ENCODE peak calls at places on chromosomes 11 and 22, in seven cellular contexts. One of them, this sample, is unnamed.

GRCh38 chr11:64100345-64100744 is 64.6 kb downstream of the FLRT1 start:
- DNase-seq in OCI-LY7: peak; percentile 84
- DNase-seq in upper lobe of right lung: no peak
- DNase-seq in tibial nerve: no peak
- DNase-seq in thoracic aorta: no peak
- DNase-seq in neuronal stem cell: no peak
- DNase-seq in K562: peak; percentile 67
- DNase-seq in this sample: no peak

GRCh38 chr11:10603721-10604297 is 35.3 kb upstream of the LYVE1 start:
- DNase-seq in OCI-LY7: no peak
- DNase-seq in upper lobe of right lung: no peak
- DNase-seq in tibial nerve: no peak
- DNase-seq in thoracic aorta: no peak
- DNase-seq in neuronal stem cell: no peak
- DNase-seq in K562: no peak
- DNase-seq in this sample: no peak

GRCh38 chr11:45485070-45485716 is 180.2 kb downstream of the CHST1 start:
- DNase-seq in OCI-LY7: no peak
- DNase-seq in upper lobe of right lung: no peak
- DNase-seq in tibial nerve: no peak
- DNase-seq in thoracic aorta: no peak
- DNase-seq in neuronal stem cell: no peak
- DNase-seq in K562: no peak
- DNase-seq in this sample: no peak

GRCh38 chr11:128937480-128937879 is 5.2 kb downstream of the TP53AIP1 start:
- DNase-seq in OCI-LY7: no peak
- DNase-seq in upper lobe of right lung: no peak
- DNase-seq in tibial nerve: no peak
- DNase-seq in thoracic aorta: no peak
- DNase-seq in neuronal stem cell: no peak
- DNase-seq in K562: no peak
- DNase-seq in this sample: no peak

GRCh38 chr11:94954753-94955152 is 18.6 kb downstream of the CWC15 start:
- DNase-seq in OCI-LY7: no peak
- DNase-seq in upper lobe of right lung: no peak
- DNase-seq in tibial nerve: no peak
- DNase-seq in thoracic aorta: no peak
- DNase-seq in neuronal stem cell: no peak
- DNase-seq in K562: no peak
- DNase-seq in this sample: no peak

GRCh38 chr22:30182365-30182764 is 64.2 kb downstream of the LIF start:
- DNase-seq in OCI-LY7: no peak
- DNase-seq in upper lobe of right lung: no peak
- DNase-seq in tibial nerve: no peak
- DNase-seq in thoracic aorta: no peak
- DNase-seq in neuronal stem cell: no peak
- DNase-seq in K562: peak; percentile 9
- DNase-seq in this sample: no peak

GRCh38 chr11:120096326-120096725 is 41.6 kb downstream of the TRIM29 start:
- DNase-seq in OCI-LY7: no peak
- DNase-seq in upper lobe of right lung: peak; percentile 45
- DNase-seq in tibial nerve: no peak
- DNase-seq in thoracic aorta: no peak
- DNase-seq in neuronal stem cell: no peak
- DNase-seq in K562: no peak
- DNase-seq in this sample: peak; percentile 8

GRCh38 chr11:1453611-1454386 is 32.8 kb downstream of the MOB2 start:
- DNase-seq in OCI-LY7: peak; percentile 74
- DNase-seq in upper lobe of right lung: no peak
- DNase-seq in tibial nerve: no peak
- DNase-seq in thoracic aorta: no peak
- DNase-seq in neuronal stem cell: no peak
- DNase-seq in K562: peak; percentile 76
- DNase-seq in this sample: peak; percentile 64

GRCh38 chr11:761526-762108 is 14.4 kb downstream of the TALDO1 start:
- DNase-seq in OCI-LY7: no peak
- DNase-seq in upper lobe of right lung: no peak
- DNase-seq in tibial nerve: no peak
- DNase-seq in thoracic aorta: no peak
- DNase-seq in neuronal stem cell: no peak
- DNase-seq in K562: no peak
- DNase-seq in this sample: no peak

GRCh38 chr11:40816976-40817375 is 642.5 kb downstream of the LRRC4C start:
- DNase-seq in OCI-LY7: no peak
- DNase-seq in upper lobe of right lung: no peak
- DNase-seq in tibial nerve: no peak
- DNase-seq in thoracic aorta: no peak
- DNase-seq in neuronal stem cell: no peak
- DNase-seq in K562: no peak
- DNase-seq in this sample: no peak

GRCh38 chr22:50304528-50305392 is 2.7 kb downstream of the PLXNB2 start:
- DNase-seq in OCI-LY7: no peak
- DNase-seq in upper lobe of right lung: peak; percentile 82
- DNase-seq in tibial nerve: no peak
- DNase-seq in thoracic aorta: no peak
- DNase-seq in neuronal stem cell: no peak
- DNase-seq in K562: peak; percentile 64
- DNase-seq in this sample: peak; percentile 51

GRCh38 chr22:41840216-41840615 is 7.3 kb downstream of the SREBF2 start:
- DNase-seq in OCI-LY7: no peak
- DNase-seq in upper lobe of right lung: no peak
- DNase-seq in tibial nerve: no peak
- DNase-seq in thoracic aorta: no peak
- DNase-seq in neuronal stem cell: no peak
- DNase-seq in K562: no peak
- DNase-seq in this sample: no peak

GRCh38 chr22:42328130-42328821 is 57.8 kb upstream of the TCF20 start:
- DNase-seq in OCI-LY7: no peak
- DNase-seq in upper lobe of right lung: no peak
- DNase-seq in tibial nerve: no peak
- DNase-seq in thoracic aorta: no peak
- DNase-seq in neuronal stem cell: no peak
- DNase-seq in K562: no peak
- DNase-seq in this sample: no peak

GRCh38 chr11:130861283-130861682 is 55.0 kb downstream of the SNX19 start:
- DNase-seq in OCI-LY7: no peak
- DNase-seq in upper lobe of right lung: no peak
- DNase-seq in tibial nerve: no peak
- DNase-seq in thoracic aorta: no peak
- DNase-seq in neuronal stem cell: no peak
- DNase-seq in K562: no peak
- DNase-seq in this sample: no peak

GRCh38 chr11:124082371-124082770 is 32.9 kb upstream of the VWA5A start:
- DNase-seq in OCI-LY7: no peak
- DNase-seq in upper lobe of right lung: no peak
- DNase-seq in tibial nerve: no peak
- DNase-seq in thoracic aorta: no peak
- DNase-seq in neuronal stem cell: no peak
- DNase-seq in K562: no peak
- DNase-seq in this sample: no peak

DNA sequence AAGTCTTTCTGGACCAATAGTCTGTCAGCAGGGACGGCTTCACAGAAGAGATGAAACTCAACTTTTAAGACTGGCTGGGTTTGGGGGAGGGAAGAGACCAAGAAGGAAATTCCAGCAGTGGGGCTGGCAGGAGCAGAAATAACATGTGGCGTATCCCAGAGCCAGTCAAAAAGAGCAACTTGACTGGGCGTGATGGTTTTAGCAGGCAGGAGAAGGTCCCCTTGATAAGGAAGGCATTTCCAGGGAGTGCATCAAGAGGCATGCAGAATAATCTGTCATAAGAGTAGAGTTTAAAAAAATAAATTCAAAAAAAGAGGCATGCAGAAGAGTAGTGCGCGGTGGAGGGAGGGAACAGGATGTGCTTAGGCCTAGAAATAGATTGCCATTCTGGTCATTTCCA is 52.5 kb downstream of the C22orf31 start:
- DNase-seq in OCI-LY7: no peak
- DNase-seq in upper lobe of right lung: no peak
- DNase-seq in tibial nerve: no peak
- DNase-seq in thoracic aorta: no peak
- DNase-seq in neuronal stem cell: no peak
- DNase-seq in K562: no peak
- DNase-seq in this sample: peak; percentile 42
- H3K27ac ChIP-seq in OCI-LY7: no peak overlapping the region
- H3K27ac ChIP-seq in upper lobe of right lung: no peak overlapping the region
- H3K27ac ChIP-seq in tibial nerve: no peak overlapping the region
- H3K27ac ChIP-seq in thoracic aorta: peak overlapping the region; percentile 43
- H3K27ac ChIP-seq in neuronal stem cell: no peak overlapping the region
- H3K27ac ChIP-seq in K562: no peak overlapping the region
- H3K27ac ChIP-seq in this sample: peak overlapping the region; percentile 86

DNA sequence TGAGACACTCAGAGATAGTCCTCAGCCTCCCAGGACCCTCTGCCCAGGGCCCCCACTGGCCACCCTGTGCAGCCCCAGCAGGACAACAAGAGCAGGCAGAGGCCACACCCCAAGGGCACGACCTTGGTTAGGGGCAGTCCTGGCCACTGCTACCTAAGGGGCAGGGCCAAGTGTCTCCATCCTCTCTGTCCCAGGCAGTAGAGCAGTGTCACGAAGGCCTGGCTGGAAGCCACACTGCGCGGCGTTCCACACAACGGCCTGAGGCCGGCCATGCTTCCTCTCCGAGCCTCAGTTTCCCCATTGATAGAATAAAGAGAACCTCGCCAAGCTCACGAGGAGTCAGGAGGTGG is 1074.3 kb downstream of the BRD1 start:
- DNase-seq in OCI-LY7: no peak
- DNase-seq in upper lobe of right lung: no peak
- DNase-seq in tibial nerve: no peak
- DNase-seq in thoracic aorta: no peak
- DNase-seq in neuronal stem cell: no peak
- DNase-seq in K562: no peak
- DNase-seq in this sample: no peak
- H3K4me1 ChIP-seq in OCI-LY7: no peaks in the 10 kb centered on the region
- H3K4me1 ChIP-seq in upper lobe of right lung: no peaks in the 10 kb centered on the region
- H3K4me1 ChIP-seq in tibial nerve: no peaks in the 10 kb centered on the region
- H3K4me1 ChIP-seq in thoracic aorta: no peaks in the 10 kb centered on the region
- H3K4me1 ChIP-seq in neuronal stem cell: peaks cover 2% of the 10 kb centered on the region
- H3K4me1 ChIP-seq in K562: no peaks in the 10 kb centered on the region
- H3K4me1 ChIP-seq in this sample: no peaks in the 10 kb centered on the region

DNA sequence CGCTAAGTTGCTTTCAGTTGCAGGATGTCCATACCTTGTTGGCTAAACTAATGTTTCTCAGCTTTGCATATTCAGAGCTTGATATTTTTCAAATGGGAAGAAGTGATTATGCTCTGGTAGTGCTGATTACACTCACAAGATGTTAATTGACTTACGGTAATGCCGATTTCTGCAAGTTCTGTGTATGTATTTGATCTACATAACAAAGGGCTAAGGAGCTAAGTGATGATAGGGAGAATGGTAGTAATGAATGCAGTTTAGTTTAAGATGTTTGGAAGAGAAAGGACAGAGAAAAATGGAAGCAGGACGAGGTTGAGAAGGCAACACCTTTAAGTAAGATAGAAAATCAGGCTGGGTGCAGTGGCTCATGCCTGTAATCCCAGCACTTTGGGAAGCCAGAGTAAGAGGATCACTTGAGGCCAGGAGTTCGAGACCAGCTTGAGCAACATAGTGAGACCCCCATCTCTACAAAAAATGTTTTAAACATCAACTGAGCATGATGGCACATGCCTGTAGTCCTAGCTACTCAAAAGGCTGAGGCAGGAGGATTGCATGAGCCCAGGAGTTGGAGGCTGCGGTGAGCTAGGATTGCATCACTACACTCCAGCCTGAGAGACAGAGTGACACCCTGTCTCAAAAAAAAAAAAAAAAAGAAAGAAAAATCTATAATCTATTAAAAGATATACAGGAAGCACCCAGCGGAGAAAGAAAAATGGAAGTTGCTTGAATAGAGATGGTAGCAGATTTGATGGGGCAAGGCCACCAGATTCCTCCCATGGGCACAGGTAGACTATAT is 61.6 kb downstream of the FAM83F start:
- DNase-seq in OCI-LY7: no peak
- DNase-seq in upper lobe of right lung: no peak
- DNase-seq in tibial nerve: no peak
- DNase-seq in thoracic aorta: no peak
- DNase-seq in neuronal stem cell: no peak
- DNase-seq in K562: no peak
- DNase-seq in this sample: no peak
- H3K4me3 ChIP-seq in OCI-LY7: peak overlapping the region; percentile 39
- H3K4me3 ChIP-seq in upper lobe of right lung: no peak overlapping the region
- H3K4me3 ChIP-seq in tibial nerve: no peak overlapping the region
- H3K4me3 ChIP-seq in thoracic aorta: no peak overlapping the region
- H3K4me3 ChIP-seq in neuronal stem cell: no peak overlapping the region
- H3K4me3 ChIP-seq in K562: no peak overlapping the region
- H3K4me3 ChIP-seq in this sample: no peak overlapping the region

GRCh38 chr11:65352783-65353182 is 1.8 kb upstream of the TIGD3 start:
- DNase-seq in OCI-LY7: peak; percentile 44
- DNase-seq in upper lobe of right lung: no peak
- DNase-seq in tibial nerve: no peak
- DNase-seq in thoracic aorta: no peak
- DNase-seq in neuronal stem cell: no peak
- DNase-seq in K562: no peak
- DNase-seq in this sample: peak; percentile 28
- H3K27ac ChIP-seq in OCI-LY7: no peak overlapping the region
- H3K27ac ChIP-seq in upper lobe of right lung: no peak overlapping the region
- H3K27ac ChIP-seq in tibial nerve: no peak overlapping the region
- H3K27ac ChIP-seq in thoracic aorta: no peak overlapping the region
- H3K27ac ChIP-seq in neuronal stem cell: no peak overlapping the region
- H3K27ac ChIP-seq in K562: no peak overlapping the region
- H3K27ac ChIP-seq in this sample: no peak overlapping the region

GRCh38 chr11:61111786-61112517 is 9.7 kb downstream of the CD5 start:
- DNase-seq in OCI-LY7: no peak
- DNase-seq in upper lobe of right lung: no peak
- DNase-seq in tibial nerve: no peak
- DNase-seq in thoracic aorta: no peak
- DNase-seq in neuronal stem cell: no peak
- DNase-seq in K562: no peak
- DNase-seq in this sample: no peak
- H3K4me1 ChIP-seq in OCI-LY7: peaks cover 6% of the 10 kb centered on the region
- H3K4me1 ChIP-seq in upper lobe of right lung: peaks cover 3% of the 10 kb centered on the region
- H3K4me1 ChIP-seq in tibial nerve: no peaks in the 10 kb centered on the region
- H3K4me1 ChIP-seq in thoracic aorta: no peaks in the 10 kb centered on the region
- H3K4me1 ChIP-seq in neuronal stem cell: no peaks in the 10 kb centered on the region
- H3K4me1 ChIP-seq in K562: peaks cover 3% of the 10 kb centered on the region
- H3K4me1 ChIP-seq in this sample: no peaks in the 10 kb centered on the region

DNA sequence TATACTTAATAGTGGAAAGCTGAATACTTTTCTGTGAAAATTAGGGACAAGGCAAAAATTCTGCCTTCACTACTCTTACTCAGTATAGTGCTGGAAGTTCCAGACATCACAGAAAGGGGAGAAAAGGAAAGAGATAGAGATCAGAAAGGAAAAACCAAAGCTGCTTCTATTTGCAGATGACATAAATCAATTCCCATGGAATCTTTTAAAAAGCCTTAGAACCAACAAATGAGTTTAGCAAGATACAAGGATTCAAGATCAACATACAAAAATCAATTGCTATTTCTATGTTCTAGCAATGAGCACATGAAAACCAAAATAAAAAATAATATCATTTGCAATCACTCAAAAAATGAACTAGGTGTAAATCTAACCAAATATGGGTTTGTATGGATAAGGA is 16.2 kb upstream of the CLDN5 start:
- DNase-seq in OCI-LY7: no peak
- DNase-seq in upper lobe of right lung: no peak
- DNase-seq in tibial nerve: no peak
- DNase-seq in thoracic aorta: no peak
- DNase-seq in neuronal stem cell: no peak
- DNase-seq in K562: no peak
- DNase-seq in this sample: no peak
- H3K4me3 ChIP-seq in OCI-LY7: no peak overlapping the region
- H3K4me3 ChIP-seq in upper lobe of right lung: no peak overlapping the region
- H3K4me3 ChIP-seq in tibial nerve: no peak overlapping the region
- H3K4me3 ChIP-seq in thoracic aorta: no peak overlapping the region
- H3K4me3 ChIP-seq in neuronal stem cell: no peak overlapping the region
- H3K4me3 ChIP-seq in K562: no peak overlapping the region
- H3K4me3 ChIP-seq in this sample: no peak overlapping the region